ENCODE peak calls at places on chromosomes 11 and 22, in seven cellular contexts. T is mesendoderm, X is neuronal stem cell, H is mesenchymal stem cell, A is H9, G is IMR-90, F is H1. R is an unnamed sample.
A peak's percentile ranks its signal among the peaks of the same experiment; 100 is the strongest.

GRCh38 chr11:88344869-88345268 is 7.3 kb upstream of the CTSC start:
- DNase-seq in T (no peak), G (no peak), H (no peak), A (no peak), F (no peak), X (no peak), R (no peak)

GRCh38 chr22:49968313-49968830 is 7.8 kb downstream of the PIM3 start:
- DNase-seq in G (no peak), A (peak; percentile 29), X (no peak), F (no peak), H (no peak), T (no peak), R (no peak)

GRCh38 chr22:17831527-17832251 is 57.4 kb upstream of the BID start:
- DNase-seq in G (no peak), H (no peak), F (no peak), T (no peak), A (no peak), X (no peak), R (no peak)

GRCh38 chr11:3155691-3156258 is 9.3 kb downstream of the OSBPL5 start:
- DNase-seq in G (no peak), X (no peak), H (no peak), F (no peak), T (no peak), A (no peak), R (no peak)

GRCh38 chr11:96052921-96053631 is 129.2 kb upstream of the MTMR2 start:
- DNase-seq in G (peak; percentile 62), X (no peak), T (no peak), F (no peak), A (no peak), H (peak; percentile 79), R (peak; percentile 32)

GRCh38 chr11:63937713-63938480 is 905 bp upstream of the NAA40 start:
- DNase-seq in A (peak; percentile 55), X (no peak), H (no peak), F (no peak), G (no peak), T (peak; percentile 56), R (peak; percentile 20)

GRCh38 chr11:104619751-104620150 is 278.5 kb downstream of the CASP12 start:
- DNase-seq in T (no peak), A (no peak), F (no peak), G (no peak), X (no peak), H (no peak), R (no peak)

GRCh38 chr11:34255101-34255500 is 102.7 kb downstream of the ABTB2 start:
- DNase-seq in X (no peak), G (no peak), A (no peak), H (no peak), T (peak; percentile 88), F (no peak), R (peak; percentile 69)

GRCh38 chr11:75324740-75325139 is 26.7 kb downstream of the ARRB1 start:
- DNase-seq in G (no peak), X (no peak), H (no peak), A (no peak), F (no peak), T (no peak), R (no peak)

GRCh38 chr11:117876341-117877119 is at the start of gene FXYD6:
- DNase-seq in G (no peak), H (peak; percentile 74), A (peak; percentile 76), X (peak; percentile 85), T (peak; percentile 84), F (no peak), R (no peak)

GRCh38 chr11:46918778-46919513 is 596 bp upstream of the LRP4 start:
- DNase-seq in T (peak; percentile 73), H (peak; percentile 32), G (no peak), F (no peak), X (no peak), A (peak; percentile 57), R (no peak)

GRCh38 chr11:78690588-78690987 is 115.9 kb upstream of the NARS2 start:
- DNase-seq in H (no peak), G (peak; percentile 59), T (no peak), F (no peak), A (no peak), X (no peak), R (no peak)

GRCh38 chr11:19985106-19985505 is 175.2 kb downstream of the DBX1 start:
- DNase-seq in A (no peak), F (no peak), T (no peak), G (no peak), X (no peak), H (no peak), R (no peak)

GRCh38 chr22:41240377-41241132 is at the start of gene CHADL:
- DNase-seq in X (no peak), F (no peak), G (no peak), H (no peak), T (no peak), A (peak; percentile 62), R (no peak)

GRCh38 chr22:41239443-41240128 is 1.1 kb downstream of the CHADL start:
- DNase-seq in G (no peak), T (no peak), X (no peak), A (no peak), F (no peak), H (no peak), R (no peak)

GRCh38 chr22:41237036-41237706 is 3.6 kb downstream of the CHADL start:
- DNase-seq in T (no peak), G (no peak), H (no peak), A (peak; percentile 92), X (no peak), F (peak; percentile 85), R (no peak)

GRCh38 chr22:41237707-41238569 is 2.8 kb downstream of the CHADL start:
- DNase-seq in X (peak; percentile 47), T (peak; percentile 86), H (peak; percentile 24), F (no peak), G (peak; percentile 13), A (peak; percentile 77), R (peak; percentile 91)

DNA sequence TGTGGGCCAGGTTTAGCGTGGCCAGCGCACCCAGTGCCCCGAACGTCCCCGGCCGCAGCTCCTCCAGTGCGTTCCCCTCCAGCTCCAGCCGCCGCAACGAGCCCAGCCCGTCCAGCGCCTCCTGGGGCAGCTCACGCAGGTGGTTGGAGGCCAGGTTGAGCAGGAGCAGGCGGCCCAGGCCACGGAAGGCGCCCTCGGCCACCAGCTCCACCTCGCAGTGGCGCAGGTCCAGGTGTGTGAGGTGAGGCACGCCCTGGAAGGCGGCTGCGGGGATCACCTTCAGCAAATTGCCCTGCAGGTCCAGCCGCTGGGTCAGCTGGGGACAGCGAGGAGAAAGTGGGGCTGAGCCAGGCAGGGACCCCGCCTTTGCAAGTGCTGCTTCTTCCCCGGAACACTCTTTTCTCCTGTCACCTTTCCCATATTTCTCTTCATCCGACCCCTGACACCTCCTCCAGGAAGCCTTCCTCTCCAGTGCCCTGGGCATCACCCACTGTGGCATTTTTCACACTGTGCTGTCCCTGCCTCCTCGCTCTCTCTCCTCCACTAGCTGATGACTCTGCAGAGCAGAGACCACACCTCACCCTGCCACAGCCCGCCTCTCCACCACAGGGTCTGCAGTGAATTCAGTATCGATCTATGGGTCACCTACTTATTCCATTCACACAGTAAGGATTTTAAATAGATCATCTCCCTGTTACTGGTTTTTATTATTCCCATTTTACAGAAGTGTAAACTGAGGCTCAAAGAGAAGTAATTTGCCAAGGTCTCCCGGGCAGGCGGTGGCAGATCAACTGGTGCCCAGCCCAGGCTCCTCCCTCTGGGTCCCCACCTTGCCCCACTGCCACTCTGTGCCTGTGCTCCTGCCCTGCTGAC is 1.9 kb downstream of the CHADL start:
- DNase-seq in G (no peak), F (no peak), A (no peak), H (no peak), T (no peak), X (no peak), R (no peak)
- H3K4me2 ChIP-seq in G (no peak overlapping the region), F (peak overlapping the region; percentile 69), A (no peak overlapping the region), H (no peak overlapping the region), T (no peak overlapping the region), X (no peak overlapping the region), R (no peak overlapping the region)

DNA sequence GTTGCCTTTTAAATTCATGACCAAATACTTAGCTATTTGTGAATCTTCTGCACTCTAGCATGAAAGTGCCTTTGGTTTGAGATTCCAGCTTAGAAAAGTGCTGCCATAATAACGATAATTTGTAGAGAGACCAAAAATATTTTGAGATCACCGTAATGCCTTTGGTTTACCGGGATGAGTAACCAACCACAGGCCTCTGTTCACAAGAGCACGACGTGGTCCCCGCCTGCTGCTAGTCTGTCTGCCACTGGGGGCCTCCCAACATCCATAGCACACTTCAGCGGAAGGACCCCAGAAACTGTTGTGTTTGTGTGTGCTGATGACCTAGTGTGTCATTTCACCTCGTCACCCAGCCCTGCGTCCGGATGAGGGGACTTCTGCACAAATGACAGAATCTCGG is 67.0 kb upstream of the RASSF10 start:
- DNase-seq in A (no peak), H (no peak), T (no peak), F (no peak), G (no peak), X (no peak), R (no peak)
- H2BK120ac ChIP-seq in A (no peak overlapping the region), H (no peak overlapping the region), T (no peak overlapping the region), F (no peak overlapping the region), G (no peak overlapping the region), X (no peak overlapping the region), R (no peak overlapping the region)

DNA sequence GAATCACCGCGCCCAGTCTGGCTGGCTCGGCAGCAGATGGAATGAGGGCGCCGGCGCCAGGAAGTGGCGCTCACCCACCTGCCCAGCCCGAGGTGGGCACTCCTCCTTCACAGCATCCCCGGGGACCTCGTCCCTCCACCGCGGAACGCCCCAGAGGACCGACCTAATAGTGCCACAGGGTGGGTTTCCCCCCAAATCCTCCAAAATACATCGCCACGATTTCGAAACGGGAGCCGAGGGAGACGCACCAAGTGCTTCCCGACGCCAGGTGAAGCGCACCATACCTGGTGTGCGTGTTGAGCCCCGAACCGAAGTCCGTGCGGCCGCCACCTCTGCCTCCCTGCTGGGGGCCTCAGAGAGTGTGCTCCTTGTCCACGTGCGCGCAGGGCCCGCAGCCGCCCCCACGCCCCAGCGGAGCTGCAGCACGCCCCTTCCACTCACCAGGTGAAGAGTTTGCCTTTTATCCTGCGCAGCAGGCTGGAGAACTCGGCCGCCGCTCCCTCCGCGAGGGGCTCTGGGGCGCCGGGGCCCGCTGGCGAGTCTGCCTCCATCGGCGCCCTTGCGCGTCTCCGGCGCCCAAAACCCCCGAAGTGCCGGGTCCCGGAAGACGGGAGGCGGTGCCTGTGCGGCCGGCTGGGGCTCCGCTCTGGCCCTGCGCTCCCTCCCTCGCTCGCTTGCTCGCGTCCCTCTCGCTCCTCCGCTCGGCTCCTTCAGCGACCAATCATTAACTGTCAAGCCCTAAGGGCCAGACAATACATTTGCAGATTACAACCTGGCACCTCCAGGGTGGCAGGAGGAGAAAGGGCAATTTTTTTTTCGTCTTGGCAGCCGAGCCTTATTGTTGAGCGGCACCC is at the start of gene SLC35F2:
- DNase-seq in H (peak; percentile 73), X (peak; percentile 62), T (peak; percentile 94), A (peak; percentile 86), F (peak; percentile 47), G (peak; percentile 37), R (peak; percentile 52)
- H3K4me2 ChIP-seq in H (peak within 1 kb of the TSS; percentile 91), X (peak within 1 kb of the TSS; percentile 96), T (peak within 1 kb of the TSS; percentile 98), A (peak within 1 kb of the TSS; percentile 97), F (peak within 1 kb of the TSS; percentile 89), G (peak within 1 kb of the TSS; percentile 100), R (peak within 1 kb of the TSS; percentile 73)

GRCh38 chr11:94493146-94493442 is 550 bp downstream of the MRE11 start:
- DNase-seq in A (no peak), H (no peak), T (no peak), F (no peak), X (no peak), G (no peak), R (no peak)
- H2BK120ac ChIP-seq in A (no peak overlapping the region), H (no peak overlapping the region), T (no peak overlapping the region), F (no peak overlapping the region), X (no peak overlapping the region), G (no peak overlapping the region), R (no peak overlapping the region)

R was measured in trophoblast cell.